ENCODE peak calls at places on chromosomes 1 and 21, in ten cellular contexts. One of them, this sample, is unnamed.
A peak's percentile ranks its signal among the peaks of the same experiment; 100 is the strongest.

GRCh38 chr1:156356875-156357534 is 12.0 kb upstream of the RHBG start:
- DNase-seq in upper lobe of right lung: peak; percentile 84
- DNase-seq in breast epithelium: peak; percentile 61
- DNase-seq in kidney: peak; percentile 90
- DNase-seq in WERI-Rb-1: peak; percentile 83
- DNase-seq in right atrium auricular region: no peak
- DNase-seq in PC-3: peak; percentile 94
- DNase-seq in MM.1S: peak; percentile 87
- DNase-seq in BJ: no peak
- DNase-seq in RWPE2: no peak
- DNase-seq in this sample: peak; percentile 61

GRCh38 chr21:34008618-34009017 is 64.8 kb upstream of the MRPS6 start:
- DNase-seq in BJ: no peak
- DNase-seq in kidney: no peak
- DNase-seq in WERI-Rb-1: no peak
- DNase-seq in RWPE2: no peak
- DNase-seq in upper lobe of right lung: no peak
- DNase-seq in MM.1S: no peak
- DNase-seq in PC-3: no peak
- DNase-seq in breast epithelium: no peak
- DNase-seq in right atrium auricular region: no peak
- DNase-seq in this sample: no peak

GRCh38 chr1:67722292-67722944 is 37.4 kb downstream of the GADD45A start:
- DNase-seq in kidney: no peak
- DNase-seq in BJ: no peak
- DNase-seq in right atrium auricular region: no peak
- DNase-seq in MM.1S: no peak
- DNase-seq in upper lobe of right lung: no peak
- DNase-seq in RWPE2: no peak
- DNase-seq in WERI-Rb-1: peak; percentile 51
- DNase-seq in breast epithelium: no peak
- DNase-seq in PC-3: no peak
- DNase-seq in this sample: no peak

GRCh38 chr21:45012661-45013270 is 61.6 kb upstream of the ADARB1 start:
- DNase-seq in PC-3: no peak
- DNase-seq in MM.1S: no peak
- DNase-seq in kidney: peak; percentile 63
- DNase-seq in upper lobe of right lung: peak; percentile 60
- DNase-seq in RWPE2: peak; percentile 87
- DNase-seq in breast epithelium: no peak
- DNase-seq in WERI-Rb-1: peak; percentile 99
- DNase-seq in BJ: no peak
- DNase-seq in right atrium auricular region: no peak
- DNase-seq in this sample: no peak

GRCh38 chr1:94265931-94266330 is 28.5 kb upstream of the ARHGAP29 start:
- DNase-seq in RWPE2: no peak
- DNase-seq in PC-3: peak; percentile 47
- DNase-seq in WERI-Rb-1: no peak
- DNase-seq in MM.1S: no peak
- DNase-seq in upper lobe of right lung: no peak
- DNase-seq in breast epithelium: no peak
- DNase-seq in BJ: peak; percentile 39
- DNase-seq in right atrium auricular region: no peak
- DNase-seq in kidney: no peak
- DNase-seq in this sample: no peak

GRCh38 chr1:59699227-59699847 is 115.4 kb upstream of the HOOK1 start:
- DNase-seq in RWPE2: no peak
- DNase-seq in upper lobe of right lung: no peak
- DNase-seq in MM.1S: peak; percentile 63
- DNase-seq in kidney: no peak
- DNase-seq in right atrium auricular region: no peak
- DNase-seq in BJ: no peak
- DNase-seq in WERI-Rb-1: no peak
- DNase-seq in PC-3: peak; percentile 65
- DNase-seq in breast epithelium: no peak
- DNase-seq in this sample: no peak

GRCh38 chr1:156838972-156839371 is 19.9 kb downstream of the INSRR start:
- DNase-seq in right atrium auricular region: no peak
- DNase-seq in breast epithelium: no peak
- DNase-seq in RWPE2: no peak
- DNase-seq in BJ: no peak
- DNase-seq in WERI-Rb-1: peak; percentile 66
- DNase-seq in kidney: peak; percentile 52
- DNase-seq in PC-3: peak; percentile 67
- DNase-seq in upper lobe of right lung: no peak
- DNase-seq in MM.1S: peak; percentile 43
- DNase-seq in this sample: no peak

GRCh38 chr1:46396429-46397398 is 2.6 kb downstream of the FAAH start:
- DNase-seq in BJ: no peak
- DNase-seq in breast epithelium: no peak
- DNase-seq in right atrium auricular region: no peak
- DNase-seq in PC-3: no peak
- DNase-seq in kidney: no peak
- DNase-seq in MM.1S: no peak
- DNase-seq in WERI-Rb-1: no peak
- DNase-seq in RWPE2: no peak
- DNase-seq in upper lobe of right lung: no peak
- DNase-seq in this sample: no peak

GRCh38 chr1:162136760-162137537 is 67.5 kb downstream of the NOS1AP start:
- DNase-seq in upper lobe of right lung: no peak
- DNase-seq in BJ: peak; percentile 47
- DNase-seq in right atrium auricular region: no peak
- DNase-seq in RWPE2: no peak
- DNase-seq in MM.1S: no peak
- DNase-seq in kidney: no peak
- DNase-seq in WERI-Rb-1: no peak
- DNase-seq in PC-3: peak; percentile 91
- DNase-seq in breast epithelium: no peak
- DNase-seq in this sample: no peak

GRCh38 chr21:35427320-35428040 is 378.4 kb upstream of the RUNX1 start:
- DNase-seq in MM.1S: no peak
- DNase-seq in RWPE2: no peak
- DNase-seq in kidney: no peak
- DNase-seq in right atrium auricular region: peak; percentile 76
- DNase-seq in WERI-Rb-1: no peak
- DNase-seq in breast epithelium: no peak
- DNase-seq in PC-3: no peak
- DNase-seq in upper lobe of right lung: no peak
- DNase-seq in BJ: no peak
- DNase-seq in this sample: no peak

GRCh38 chr1:37540036-37540785 is 13.9 kb downstream of the SNIP1 start:
- DNase-seq in right atrium auricular region: peak; percentile 28
- DNase-seq in breast epithelium: no peak
- DNase-seq in upper lobe of right lung: no peak
- DNase-seq in PC-3: no peak
- DNase-seq in kidney: no peak
- DNase-seq in BJ: no peak
- DNase-seq in RWPE2: no peak
- DNase-seq in WERI-Rb-1: no peak
- DNase-seq in MM.1S: no peak
- DNase-seq in this sample: no peak

GRCh38 chr1:37549341-37549740 is 4.8 kb downstream of the SNIP1 start:
- DNase-seq in MM.1S: no peak
- DNase-seq in upper lobe of right lung: no peak
- DNase-seq in breast epithelium: no peak
- DNase-seq in kidney: no peak
- DNase-seq in right atrium auricular region: no peak
- DNase-seq in WERI-Rb-1: no peak
- DNase-seq in RWPE2: no peak
- DNase-seq in PC-3: no peak
- DNase-seq in BJ: no peak
- DNase-seq in this sample: no peak

GRCh38 chr1:37544530-37544929 is 9.6 kb downstream of the SNIP1 start:
- DNase-seq in RWPE2: no peak
- DNase-seq in PC-3: no peak
- DNase-seq in upper lobe of right lung: no peak
- DNase-seq in breast epithelium: no peak
- DNase-seq in MM.1S: no peak
- DNase-seq in right atrium auricular region: peak; percentile 34
- DNase-seq in kidney: no peak
- DNase-seq in WERI-Rb-1: no peak
- DNase-seq in BJ: no peak
- DNase-seq in this sample: no peak
- H3K36me3 ChIP-seq in RWPE2: peaks cover 84% of the 10 kb centered on the region
- H3K36me3 ChIP-seq in PC-3: peaks cover 35% of the 10 kb centered on the region
- H3K36me3 ChIP-seq in upper lobe of right lung: peaks cover 57% of the 10 kb centered on the region
- H3K36me3 ChIP-seq in breast epithelium: no peaks in the 10 kb centered on the region
- H3K36me3 ChIP-seq in MM.1S: peaks cover 23% of the 10 kb centered on the region
- H3K36me3 ChIP-seq in right atrium auricular region: peaks cover 61% of the 10 kb centered on the region
- H3K36me3 ChIP-seq in kidney: peaks cover 29% of the 10 kb centered on the region
- H3K36me3 ChIP-seq in WERI-Rb-1: peaks cover 59% of the 10 kb centered on the region
- H3K36me3 ChIP-seq in BJ: peaks cover 16% of the 10 kb centered on the region
- H3K36me3 ChIP-seq in this sample: peaks cover 14% of the 10 kb centered on the region

GRCh38 chr1:44631647-44632510 is 42.4 kb downstream of the TMEM53 start:
- DNase-seq in MM.1S: peak; percentile 85
- DNase-seq in right atrium auricular region: peak; percentile 94
- DNase-seq in kidney: peak; percentile 97
- DNase-seq in breast epithelium: peak; percentile 93
- DNase-seq in PC-3: peak; percentile 64
- DNase-seq in WERI-Rb-1: peak; percentile 89
- DNase-seq in upper lobe of right lung: peak; percentile 97
- DNase-seq in RWPE2: peak; percentile 82
- DNase-seq in BJ: no peak
- DNase-seq in this sample: peak; percentile 89
- TF ChIP-seq CTCF in MM.1S: no peak
- TF ChIP-seq CTCF in right atrium auricular region: no peak
- TF ChIP-seq CTCF in kidney: no peak
- TF ChIP-seq CTCF in breast epithelium: no peak
- TF ChIP-seq CTCF in PC-3: no peak
- TF ChIP-seq CTCF in WERI-Rb-1: no peak
- TF ChIP-seq CTCF in upper lobe of right lung: no peak
- TF ChIP-seq CTCF in RWPE2: no peak
- TF ChIP-seq CTCF in BJ: no peak
- TF ChIP-seq CTCF in this sample: no peak

DNA sequence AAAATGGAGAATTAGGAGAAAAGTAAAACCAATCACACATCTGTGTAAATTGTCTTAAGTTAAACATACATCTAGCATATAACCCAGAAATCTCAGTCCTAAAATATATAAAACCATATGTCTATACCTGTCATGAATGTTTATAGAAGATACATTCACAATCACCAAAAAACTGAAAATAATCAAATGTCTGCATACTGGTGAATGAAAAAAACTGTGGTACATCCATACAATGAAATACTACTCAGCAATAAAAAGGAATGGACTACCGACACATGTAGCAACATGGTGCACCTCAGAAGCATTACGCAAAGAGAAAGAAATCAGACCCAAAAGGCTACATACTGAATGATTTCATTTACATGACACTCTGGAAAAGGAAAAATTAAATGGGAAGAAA is 47.7 kb upstream of the SEC16B start:
- DNase-seq in kidney: no peak
- DNase-seq in WERI-Rb-1: no peak
- DNase-seq in breast epithelium: no peak
- DNase-seq in RWPE2: no peak
- DNase-seq in PC-3: no peak
- DNase-seq in BJ: no peak
- DNase-seq in right atrium auricular region: no peak
- DNase-seq in MM.1S: no peak
- DNase-seq in upper lobe of right lung: no peak
- DNase-seq in this sample: no peak
- H3K36me3 ChIP-seq in kidney: peaks cover 23% of the 10 kb centered on the region
- H3K36me3 ChIP-seq in WERI-Rb-1: no peaks in the 10 kb centered on the region
- H3K36me3 ChIP-seq in breast epithelium: no peaks in the 10 kb centered on the region
- H3K36me3 ChIP-seq in RWPE2: no peaks in the 10 kb centered on the region
- H3K36me3 ChIP-seq in PC-3: no peaks in the 10 kb centered on the region
- H3K36me3 ChIP-seq in BJ: no peaks in the 10 kb centered on the region
- H3K36me3 ChIP-seq in right atrium auricular region: peaks cover 38% of the 10 kb centered on the region
- H3K36me3 ChIP-seq in MM.1S: no peaks in the 10 kb centered on the region
- H3K36me3 ChIP-seq in upper lobe of right lung: peaks cover 6% of the 10 kb centered on the region
- H3K36me3 ChIP-seq in this sample: no peaks in the 10 kb centered on the region

GRCh38 chr1:36354486-36354885 is 31.0 kb upstream of the EVA1B start:
- DNase-seq in kidney: peak; percentile 22
- DNase-seq in BJ: no peak
- DNase-seq in right atrium auricular region: no peak
- DNase-seq in RWPE2: no peak
- DNase-seq in upper lobe of right lung: no peak
- DNase-seq in PC-3: no peak
- DNase-seq in WERI-Rb-1: no peak
- DNase-seq in breast epithelium: no peak
- DNase-seq in MM.1S: no peak
- DNase-seq in this sample: no peak

GRCh38 chr1:36350659-36351171 is 27.3 kb upstream of the EVA1B start:
- DNase-seq in MM.1S: no peak
- DNase-seq in WERI-Rb-1: no peak
- DNase-seq in PC-3: peak; percentile 85
- DNase-seq in RWPE2: no peak
- DNase-seq in breast epithelium: no peak
- DNase-seq in kidney: peak; percentile 89
- DNase-seq in right atrium auricular region: no peak
- DNase-seq in upper lobe of right lung: peak; percentile 80
- DNase-seq in BJ: no peak
- DNase-seq in this sample: no peak

GRCh38 chr1:36352910-36353878 is 29.7 kb upstream of the EVA1B start:
- DNase-seq in kidney: peak; percentile 51
- DNase-seq in upper lobe of right lung: no peak
- DNase-seq in WERI-Rb-1: no peak
- DNase-seq in breast epithelium: no peak
- DNase-seq in BJ: no peak
- DNase-seq in MM.1S: no peak
- DNase-seq in right atrium auricular region: no peak
- DNase-seq in RWPE2: no peak
- DNase-seq in PC-3: peak; percentile 78
- DNase-seq in this sample: no peak

GRCh38 chr1:36351222-36351977 is 28.0 kb upstream of the EVA1B start:
- DNase-seq in right atrium auricular region: no peak
- DNase-seq in kidney: no peak
- DNase-seq in breast epithelium: no peak
- DNase-seq in upper lobe of right lung: no peak
- DNase-seq in PC-3: peak; percentile 91
- DNase-seq in BJ: peak; percentile 77
- DNase-seq in WERI-Rb-1: no peak
- DNase-seq in RWPE2: no peak
- DNase-seq in MM.1S: no peak
- DNase-seq in this sample: no peak

DNA sequence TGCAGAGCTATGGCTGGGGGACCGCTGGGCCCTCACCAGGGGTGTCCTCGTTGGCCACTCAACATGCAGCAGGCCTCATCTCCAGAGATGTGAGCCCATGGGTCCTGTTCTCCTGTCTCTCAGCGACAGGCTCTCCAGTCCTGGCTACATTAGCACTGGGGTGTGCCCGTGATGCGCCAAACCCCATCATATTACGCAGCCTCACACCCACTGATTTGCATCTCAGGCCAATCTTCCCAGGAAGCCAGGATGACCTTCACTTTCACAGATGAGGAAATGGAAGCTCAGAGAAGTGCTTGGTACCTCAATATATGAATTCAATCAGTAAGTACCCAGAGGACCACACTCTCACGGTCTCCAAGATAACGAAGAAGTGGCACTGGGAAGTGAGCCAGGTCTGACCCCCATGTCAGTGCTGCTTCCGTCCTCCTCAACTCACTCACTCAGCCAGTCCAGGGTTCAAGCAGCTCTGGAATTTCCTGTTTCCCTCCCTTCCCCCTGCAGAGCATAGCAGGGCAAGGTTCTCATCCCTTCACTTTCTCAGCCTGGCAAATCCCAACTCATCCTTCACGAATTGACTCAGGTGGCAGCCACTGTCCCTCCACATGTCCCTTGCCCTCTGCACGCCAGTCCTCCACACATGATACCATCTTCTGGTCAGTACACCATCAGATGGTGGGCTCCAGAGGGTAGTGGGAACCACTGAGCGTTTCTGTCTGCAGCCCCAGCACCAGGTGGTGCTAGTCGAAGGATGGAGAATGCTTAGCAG is 28.9 kb upstream of the EVA1B start:
- DNase-seq in upper lobe of right lung: no peak
- DNase-seq in kidney: no peak
- DNase-seq in RWPE2: no peak
- DNase-seq in BJ: no peak
- DNase-seq in breast epithelium: no peak
- DNase-seq in WERI-Rb-1: no peak
- DNase-seq in PC-3: peak; percentile 35
- DNase-seq in MM.1S: no peak
- DNase-seq in right atrium auricular region: no peak
- DNase-seq in this sample: no peak
- TF ChIP-seq CTCF in upper lobe of right lung: no peak
- TF ChIP-seq CTCF in kidney: no peak
- TF ChIP-seq CTCF in RWPE2: no peak
- TF ChIP-seq CTCF in BJ: peak; percentile 33
- TF ChIP-seq CTCF in breast epithelium: no peak
- TF ChIP-seq CTCF in WERI-Rb-1: no peak
- TF ChIP-seq CTCF in PC-3: peak; percentile 40
- TF ChIP-seq CTCF in MM.1S: no peak
- TF ChIP-seq CTCF in right atrium auricular region: no peak
- TF ChIP-seq CTCF in this sample: no peak